ENCODE peak calls at places on chromosomes 3 and 15, in four cellular contexts. X, J, O and G are unnamed samples.

GRCh38 chr3:36212291-36212690 is 168.0 kb upstream of the STAC start:
- DNase-seq in O (peak; percentile 12), J (no peak), X (no peak), G (no peak)

GRCh38 chr3:39267631-39268553 is 11.9 kb downstream of the CX3CR1 start:
- DNase-seq in X (no peak), O (no peak), J (no peak), G (no peak)

GRCh38 chr15:51363391-51363790 is 21.9 kb downstream of the GLDN start:
- DNase-seq in X (no peak), O (no peak), J (no peak), G (no peak)

GRCh38 chr3:116291141-116291540 is 154.1 kb downstream of the LSAMP start:
- DNase-seq in O (no peak), J (no peak), X (no peak), G (no peak)

GRCh38 chr15:68405426-68406250 is 26.3 kb downstream of the ITGA11 start:
- DNase-seq in O (no peak), X (no peak), J (no peak), G (no peak)

GRCh38 chr3:116951610-116952009 is 242.0 kb downstream of the TUSC7 start:
- DNase-seq in J (peak; percentile 24), X (no peak), O (no peak), G (no peak)

GRCh38 chr15:91865903-91866302 is 12.4 kb downstream of the SLCO3A1 start:
- DNase-seq in J (peak; percentile 40), O (no peak), X (no peak), G (no peak)

GRCh38 chr3:125202197-125202596 is 10.4 kb downstream of the SLC12A8 start:
- DNase-seq in O (peak; percentile 19), J (peak; percentile 25), X (no peak), G (no peak)

GRCh38 chr3:18228060-18228459 is 197.1 kb downstream of the SATB1 start:
- DNase-seq in O (no peak), X (no peak), J (no peak), G (no peak)

DNA sequence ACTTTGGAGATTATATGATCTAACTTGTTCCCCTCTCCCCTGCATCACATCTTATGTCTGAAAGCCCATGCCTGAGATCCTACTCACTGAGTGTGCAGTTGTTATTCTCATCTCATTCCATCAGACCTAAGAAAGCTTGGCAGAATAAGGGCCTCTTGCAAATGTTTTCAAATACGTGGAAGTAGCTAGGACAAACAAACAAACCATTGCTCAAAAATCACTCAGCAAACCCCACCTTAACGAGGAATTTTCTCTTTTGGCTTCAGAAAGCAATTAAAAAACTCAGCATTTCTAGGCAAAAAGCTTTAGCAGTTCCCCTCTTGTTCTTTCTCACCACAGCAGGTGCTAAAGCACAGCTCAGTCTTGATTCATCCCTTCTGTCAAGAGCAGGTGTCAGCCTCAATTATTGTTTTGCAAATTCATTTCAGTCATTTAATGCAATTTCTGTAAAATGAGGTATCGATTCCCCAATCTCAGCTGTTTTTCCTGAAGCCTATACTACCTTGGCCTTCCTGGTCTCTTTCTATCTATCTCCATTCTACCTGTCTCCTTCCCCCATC is 58.5 kb upstream of the NUDT16 start:
- DNase-seq in O (no peak), X (no peak), J (no peak), G (no peak)
- TF ChIP-seq RAD21 in O (no peak), X (no peak), J (no peak), G (no peak)

GRCh38 chr3:177481329-177481728 is 284.0 kb upstream of the TBL1XR1 start:
- DNase-seq in X (no peak), J (no peak), O (no peak), G (no peak)

GRCh38 chr3:177482048-177482741 is 284.9 kb upstream of the TBL1XR1 start:
- DNase-seq in J (no peak), O (no peak), X (no peak), G (no peak)

GRCh38 chr3:177484926-177485325 is 287.6 kb upstream of the TBL1XR1 start:
- DNase-seq in X (no peak), O (no peak), J (no peak), G (no peak)

GRCh38 chr3:177484206-177484605 is 286.9 kb upstream of the TBL1XR1 start:
- DNase-seq in J (no peak), O (no peak), X (no peak), G (no peak)

DNA sequence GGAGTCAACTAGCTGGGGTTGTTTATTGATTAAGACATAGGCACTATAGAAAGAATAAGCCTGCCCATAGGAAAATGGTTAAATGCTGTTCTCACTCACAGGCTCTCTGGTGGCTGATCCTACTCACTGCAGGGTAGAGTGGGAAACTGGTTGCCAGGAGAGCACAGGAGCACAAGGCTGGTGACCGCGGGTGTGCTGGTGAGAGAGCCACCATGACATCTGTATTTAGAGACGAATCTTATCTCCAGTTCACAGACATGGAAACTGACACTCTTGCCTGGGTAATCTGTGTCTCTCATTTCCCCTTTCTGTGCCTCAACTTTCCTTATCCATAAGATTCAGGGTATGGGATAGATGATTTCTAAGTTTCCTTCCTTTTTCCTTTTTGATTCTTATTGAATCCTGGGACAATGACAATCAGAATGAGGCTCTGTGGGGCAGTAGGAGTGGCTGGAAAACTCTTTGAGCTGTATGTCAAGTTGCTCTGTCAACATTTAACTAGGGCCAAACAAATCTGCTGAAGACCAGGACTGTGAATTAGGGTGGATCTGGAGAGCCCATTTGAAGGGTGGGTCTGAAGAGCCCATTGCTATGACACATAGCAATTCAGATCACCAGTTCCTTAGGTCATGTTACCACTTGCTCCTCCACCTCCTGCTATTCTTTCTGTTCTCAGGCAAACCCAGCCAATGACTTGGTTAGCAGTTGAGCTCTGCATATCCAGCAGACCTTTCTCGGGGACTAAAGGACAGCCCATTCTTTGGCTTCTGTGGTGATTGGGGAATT is 286.1 kb upstream of the TBL1XR1 start:
- DNase-seq in J (no peak), O (no peak), X (peak; percentile 31), G (no peak)
- TF ChIP-seq CTCF in J (peak; percentile 3), O (no peak), X (peak; percentile 61), G (peak; percentile 0)

GRCh38 chr15:74208901-74209559 is 6.4 kb upstream of the STRA6 start:
- DNase-seq in X (no peak), J (peak; percentile 48), O (no peak), G (no peak)
- TF ChIP-seq RAD21 in X (no peak), J (no peak), O (no peak), G (no peak)

GRCh38 chr15:99703603-99704443 is 29.4 kb downstream of the LYSMD4 start:
- DNase-seq in X (peak; percentile 61), J (peak; percentile 95), O (peak; percentile 81), G (no peak)
- TF ChIP-seq CTCF in X (peak; percentile 50), J (peak; percentile 73), O (peak; percentile 47), G (peak; percentile 26)

GRCh38 chr3:49901351-49902339 is 2.0 kb downstream of the MST1R start:
- DNase-seq in J (peak; percentile 23), O (no peak), X (no peak), G (no peak)
- TF ChIP-seq RAD21 in J (no peak), O (no peak), X (no peak), G (no peak)

GRCh38 chr15:62066663-62067447 is at the start of gene C2CD4A:
- DNase-seq in O (peak; percentile 72), X (peak; percentile 70), J (peak; percentile 42), G (no peak)

GRCh38 chr15:62068071-62068786 is 1.5 kb downstream of the C2CD4A start:
- DNase-seq in O (peak; percentile 81), X (no peak), J (no peak), G (no peak)

GRCh38 chr15:62069551-62069950 is 2.8 kb downstream of the C2CD4A start:
- DNase-seq in J (no peak), O (no peak), X (no peak), G (no peak)

GRCh38 chr15:62068787-62069170 is 2.0 kb downstream of the C2CD4A start:
- DNase-seq in J (no peak), O (no peak), X (no peak), G (no peak)

GRCh38 chr15:62067448-62068044 is 769 bp downstream of the C2CD4A start:
- DNase-seq in O (peak; percentile 49), J (no peak), X (no peak), G (no peak)
- TF ChIP-seq CTCF in O (peak; percentile 36), J (no peak), X (no peak), G (no peak)

GRCh38 chr15:100908466-100908865 is 10.7 kb upstream of the LRRK1 start:
- DNase-seq in X (no peak), O (no peak), J (no peak), G (no peak)

GRCh38 chr15:100903191-100903590 is 16.0 kb upstream of the LRRK1 start:
- DNase-seq in O (no peak), J (no peak), X (no peak), G (no peak)

GRCh38 chr15:100902436-100903190 is 16.5 kb upstream of the LRRK1 start:
- DNase-seq in O (no peak), X (no peak), J (peak; percentile 89), G (no peak)

GRCh38 chr15:100909582-100909981 is 9.6 kb upstream of the LRRK1 start:
- DNase-seq in J (no peak), X (no peak), O (no peak), G (no peak)

DNA sequence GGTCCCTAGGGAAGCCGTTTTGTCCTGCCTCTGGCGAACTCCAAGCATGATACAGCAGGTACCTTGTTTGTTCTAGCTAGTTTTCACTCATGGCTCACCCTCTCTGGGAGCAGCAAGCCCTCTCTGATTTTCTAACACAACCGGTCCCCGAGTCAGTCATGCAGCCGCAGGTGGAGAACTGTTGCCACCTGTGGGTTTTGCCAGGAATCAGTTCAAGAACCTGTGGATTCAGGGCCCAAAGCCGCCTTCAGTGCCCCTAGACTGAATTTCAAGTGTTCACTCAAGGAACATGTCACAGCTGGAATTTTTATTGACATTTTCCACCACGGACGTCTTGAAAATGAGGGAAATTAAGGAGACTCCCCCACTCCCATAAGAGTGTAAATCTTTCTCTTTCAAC is 13.3 kb upstream of the LRRK1 start:
- DNase-seq in O (no peak), J (no peak), X (no peak), G (no peak)
- TF ChIP-seq RAD21 in O (peak; percentile 35), J (no peak), X (no peak), G (no peak)

GRCh38 chr15:93341164-93341563 is 252.2 kb upstream of the RGMA start:
- DNase-seq in J (no peak), X (no peak), O (no peak), G (no peak)
- TF ChIP-seq CTCF in J (no peak), X (no peak), O (no peak), G (no peak)

DNA sequence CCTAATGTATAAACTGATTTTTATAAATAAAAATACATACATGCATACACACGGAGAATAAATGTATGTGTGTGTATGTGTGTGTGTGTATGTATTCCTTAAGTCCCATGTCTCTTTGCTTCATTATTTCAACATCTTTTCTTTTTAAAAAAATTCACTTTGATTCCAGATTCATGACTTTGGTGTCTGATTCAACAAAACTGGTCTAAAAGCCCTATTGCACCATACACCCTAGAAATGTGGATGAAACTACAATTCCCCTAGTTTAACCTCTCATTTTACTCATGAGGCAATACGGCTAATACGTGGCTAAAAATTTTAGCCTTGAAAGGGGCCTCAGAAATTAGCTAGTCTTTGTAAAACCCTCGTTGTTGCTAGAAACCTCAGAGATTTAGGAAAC is 228.1 kb downstream of the ADAMTS9 start:
- DNase-seq in J (peak; percentile 66), O (no peak), X (no peak), G (no peak)
- TF ChIP-seq RAD21 in J (no peak), O (no peak), X (no peak), G (no peak)

GRCh38 chr3:54433846-54434245 is 311.5 kb downstream of the CACNA2D3 start:
- DNase-seq in O (peak; percentile 39), J (no peak), X (peak; percentile 13), G (no peak)
- TF ChIP-seq CTCF in O (no peak), J (no peak), X (peak; percentile 40), G (peak; percentile 9)